ENCODE peak calls at places on chromosomes 11 and 22, in six cellular contexts. One of them, this sample, is unnamed.

GRCh38 chr22:20648306-20648903 is 125.5 kb upstream of the SERPIND1 start:
- DNase-seq in WERI-Rb-1: peak; percentile 59
- DNase-seq in stimulated activated CD4-positive, alpha-beta T cell treated with anti-CD3 and anti-CD28 coated beads, Interleukin-1b, Interleukin-23, amount 100 ng/mL, for 1 hour: no peak
- DNase-seq in T follicular helper cell: no peak
- DNase-seq in GM12864: no peak
- DNase-seq in KG1: no peak
- DNase-seq in this sample: no peak

GRCh38 chr11:86781546-86781945 is 18.8 kb upstream of the PRSS23 start:
- DNase-seq in stimulated activated CD4-positive, alpha-beta T cell treated with anti-CD3 and anti-CD28 coated beads, Interleukin-1b, Interleukin-23, amount 100 ng/mL, for 1 hour: no peak
- DNase-seq in WERI-Rb-1: no peak
- DNase-seq in T follicular helper cell: no peak
- DNase-seq in KG1: no peak
- DNase-seq in GM12864: no peak
- DNase-seq in this sample: no peak

GRCh38 chr11:79170289-79170688 is 270.5 kb downstream of the TENM4 start:
- DNase-seq in WERI-Rb-1: no peak
- DNase-seq in GM12864: no peak
- DNase-seq in stimulated activated CD4-positive, alpha-beta T cell treated with anti-CD3 and anti-CD28 coated beads, Interleukin-1b, Interleukin-23, amount 100 ng/mL, for 1 hour: no peak
- DNase-seq in T follicular helper cell: no peak
- DNase-seq in KG1: no peak
- DNase-seq in this sample: no peak

GRCh38 chr11:83909579-83909978 is 623.4 kb upstream of the CCDC90B start:
- DNase-seq in KG1: no peak
- DNase-seq in T follicular helper cell: no peak
- DNase-seq in WERI-Rb-1: no peak
- DNase-seq in GM12864: no peak
- DNase-seq in stimulated activated CD4-positive, alpha-beta T cell treated with anti-CD3 and anti-CD28 coated beads, Interleukin-1b, Interleukin-23, amount 100 ng/mL, for 1 hour: no peak
- DNase-seq in this sample: no peak

GRCh38 chr22:50531546-50532352 is 1.9 kb upstream of the TYMP start:
- DNase-seq in GM12864: no peak
- DNase-seq in stimulated activated CD4-positive, alpha-beta T cell treated with anti-CD3 and anti-CD28 coated beads, Interleukin-1b, Interleukin-23, amount 100 ng/mL, for 1 hour: peak; percentile 47
- DNase-seq in KG1: no peak
- DNase-seq in WERI-Rb-1: peak; percentile 65
- DNase-seq in T follicular helper cell: no peak
- DNase-seq in this sample: peak; percentile 79

GRCh38 chr11:12386745-12387144 is 9.4 kb downstream of the PARVA start:
- DNase-seq in WERI-Rb-1: no peak
- DNase-seq in GM12864: no peak
- DNase-seq in KG1: no peak
- DNase-seq in T follicular helper cell: no peak
- DNase-seq in stimulated activated CD4-positive, alpha-beta T cell treated with anti-CD3 and anti-CD28 coated beads, Interleukin-1b, Interleukin-23, amount 100 ng/mL, for 1 hour: no peak
- DNase-seq in this sample: no peak

GRCh38 chr11:68946416-68947090 is 34.2 kb downstream of the MRGPRD start:
- DNase-seq in KG1: no peak
- DNase-seq in WERI-Rb-1: no peak
- DNase-seq in GM12864: no peak
- DNase-seq in T follicular helper cell: no peak
- DNase-seq in stimulated activated CD4-positive, alpha-beta T cell treated with anti-CD3 and anti-CD28 coated beads, Interleukin-1b, Interleukin-23, amount 100 ng/mL, for 1 hour: no peak
- DNase-seq in this sample: no peak

GRCh38 chr11:1844221-1845094 is 5.7 kb downstream of the TNNI2 start:
- DNase-seq in WERI-Rb-1: no peak
- DNase-seq in stimulated activated CD4-positive, alpha-beta T cell treated with anti-CD3 and anti-CD28 coated beads, Interleukin-1b, Interleukin-23, amount 100 ng/mL, for 1 hour: peak; percentile 10
- DNase-seq in T follicular helper cell: no peak
- DNase-seq in KG1: peak; percentile 40
- DNase-seq in GM12864: no peak
- DNase-seq in this sample: no peak

GRCh38 chr11:831132-831864 is 1.5 kb upstream of the CD151 start:
- DNase-seq in KG1: no peak
- DNase-seq in T follicular helper cell: no peak
- DNase-seq in GM12864: no peak
- DNase-seq in WERI-Rb-1: no peak
- DNase-seq in stimulated activated CD4-positive, alpha-beta T cell treated with anti-CD3 and anti-CD28 coated beads, Interleukin-1b, Interleukin-23, amount 100 ng/mL, for 1 hour: no peak
- DNase-seq in this sample: no peak

GRCh38 chr11:115759622-115760527 is 255.7 kb upstream of the CADM1 start:
- DNase-seq in GM12864: no peak
- DNase-seq in KG1: no peak
- DNase-seq in T follicular helper cell: no peak
- DNase-seq in stimulated activated CD4-positive, alpha-beta T cell treated with anti-CD3 and anti-CD28 coated beads, Interleukin-1b, Interleukin-23, amount 100 ng/mL, for 1 hour: no peak
- DNase-seq in WERI-Rb-1: no peak
- DNase-seq in this sample: no peak

GRCh38 chr11:44992774-44993173 is 42.1 kb upstream of the TP53I11 start:
- DNase-seq in T follicular helper cell: no peak
- DNase-seq in KG1: no peak
- DNase-seq in stimulated activated CD4-positive, alpha-beta T cell treated with anti-CD3 and anti-CD28 coated beads, Interleukin-1b, Interleukin-23, amount 100 ng/mL, for 1 hour: no peak
- DNase-seq in GM12864: no peak
- DNase-seq in WERI-Rb-1: no peak
- DNase-seq in this sample: no peak

GRCh38 chr11:13012037-13012693 is 3.0 kb downstream of the RASSF10 start:
- DNase-seq in WERI-Rb-1: no peak
- DNase-seq in KG1: no peak
- DNase-seq in stimulated activated CD4-positive, alpha-beta T cell treated with anti-CD3 and anti-CD28 coated beads, Interleukin-1b, Interleukin-23, amount 100 ng/mL, for 1 hour: no peak
- DNase-seq in T follicular helper cell: no peak
- DNase-seq in GM12864: no peak
- DNase-seq in this sample: peak; percentile 23

GRCh38 chr11:125162743-125163142 is 1.8 kb upstream of the PKNOX2 start:
- DNase-seq in T follicular helper cell: no peak
- DNase-seq in GM12864: no peak
- DNase-seq in WERI-Rb-1: no peak
- DNase-seq in KG1: no peak
- DNase-seq in stimulated activated CD4-positive, alpha-beta T cell treated with anti-CD3 and anti-CD28 coated beads, Interleukin-1b, Interleukin-23, amount 100 ng/mL, for 1 hour: no peak
- DNase-seq in this sample: no peak

GRCh38 chr11:102407901-102408300 is 44.7 kb downstream of the TMEM123 start:
- DNase-seq in T follicular helper cell: no peak
- DNase-seq in stimulated activated CD4-positive, alpha-beta T cell treated with anti-CD3 and anti-CD28 coated beads, Interleukin-1b, Interleukin-23, amount 100 ng/mL, for 1 hour: no peak
- DNase-seq in WERI-Rb-1: no peak
- DNase-seq in GM12864: no peak
- DNase-seq in KG1: no peak
- DNase-seq in this sample: no peak

GRCh38 chr11:114787126-114787525 is 108.8 kb downstream of the NXPE2 start:
- DNase-seq in GM12864: no peak
- DNase-seq in KG1: no peak
- DNase-seq in stimulated activated CD4-positive, alpha-beta T cell treated with anti-CD3 and anti-CD28 coated beads, Interleukin-1b, Interleukin-23, amount 100 ng/mL, for 1 hour: no peak
- DNase-seq in WERI-Rb-1: no peak
- DNase-seq in T follicular helper cell: no peak
- DNase-seq in this sample: no peak

GRCh38 chr11:12871251-12871650 is 137.9 kb upstream of the RASSF10 start:
- DNase-seq in T follicular helper cell: no peak
- DNase-seq in GM12864: no peak
- DNase-seq in stimulated activated CD4-positive, alpha-beta T cell treated with anti-CD3 and anti-CD28 coated beads, Interleukin-1b, Interleukin-23, amount 100 ng/mL, for 1 hour: no peak
- DNase-seq in WERI-Rb-1: no peak
- DNase-seq in KG1: no peak
- DNase-seq in this sample: no peak

GRCh38 chr11:77084581-77085191 is 17.9 kb downstream of the CAPN5 start:
- DNase-seq in GM12864: no peak
- DNase-seq in KG1: no peak
- DNase-seq in stimulated activated CD4-positive, alpha-beta T cell treated with anti-CD3 and anti-CD28 coated beads, Interleukin-1b, Interleukin-23, amount 100 ng/mL, for 1 hour: no peak
- DNase-seq in WERI-Rb-1: peak; percentile 4
- DNase-seq in T follicular helper cell: no peak
- DNase-seq in this sample: no peak

This sample was measured in HuH-7.